ENCODE peak calls at places on chromosomes 1 and 21, in five cellular contexts. I is IMR-90, E is sigmoid colon, B is A549, V is tibial nerve. O is an unnamed sample.

GRCh38 chr1:70331962-70332361 is 22.6 kb downstream of the ANKRD13C start:
- DNase-seq in I (no peak), E (no peak), B (no peak), V (no peak), O (no peak)

GRCh38 chr1:184083016-184083415 is 31.5 kb downstream of the TSEN15 start:
- DNase-seq in I (no peak), E (no peak), B (no peak), V (no peak), O (no peak)

GRCh38 chr1:24181619-24182018 is 5.5 kb downstream of the IFNLR1 start:
- DNase-seq in I (no peak), E (no peak), B (no peak), V (no peak), O (no peak)

GRCh38 chr1:247295274-247295684 is 36.4 kb downstream of the ZNF496 start:
- DNase-seq in I (peak), E (no peak), B (no peak), V (no peak), O (no peak)

GRCh38 chr1:156594124-156594678 is 2.6 kb downstream of the NAXE start:
- DNase-seq in I (no peak), E (no peak), B (no peak), V (no peak), O (no peak)

GRCh38 chr1:211630236-211631081 is 45.0 kb downstream of the NEK2 start:
- DNase-seq in I (no peak), E (no peak), B (no peak), V (no peak), O (no peak)

GRCh38 chr1:165056914-165057313 is 299.6 kb downstream of the LMX1A start:
- DNase-seq in I (no peak), E (no peak), B (no peak), V (no peak), O (no peak)

GRCh38 chr1:179310721-179311120 is 17.1 kb downstream of the SOAT1 start:
- DNase-seq in I (peak), E (no peak), B (peak), V (no peak), O (no peak)

GRCh38 chr1:152367436-152367835 is 7.6 kb upstream of the FLG2 start:
- DNase-seq in I (no peak), E (no peak), B (no peak), V (no peak), O (no peak)

GRCh38 chr1:41666991-41667631 is 182.6 kb upstream of the EDN2 start:
- DNase-seq in I (peak), E (no peak), B (no peak), V (no peak), O (peak)

GRCh38 chr1:202010042-202011015 is at the start of gene ELF3:
- DNase-seq in I (no peak), E (no peak), B (peak), V (no peak), O (peak)

GRCh38 chr1:211683396-211684297 is 8.2 kb upstream of the NEK2 start:
- DNase-seq in I (no peak), E (no peak), B (no peak), V (no peak), O (no peak)

GRCh38 chr1:4395676-4396075 is 258.7 kb upstream of the AJAP1 start:
- DNase-seq in I (no peak), E (no peak), B (no peak), V (no peak), O (no peak)

GRCh38 chr1:117113199-117113598 is 8.3 kb downstream of the TRIM45 start:
- DNase-seq in I (no peak), E (no peak), B (no peak), V (no peak), O (no peak)

GRCh38 chr1:44713321-44713781 is 17.6 kb downstream of the RNU5D-1 start:
- DNase-seq in I (no peak), E (no peak), B (no peak), V (no peak), O (no peak)

GRCh38 chr21:18204931-18205330 is 39.7 kb upstream of the CHODL start:
- DNase-seq in I (no peak), E (no peak), B (no peak), V (no peak), O (no peak)

GRCh38 chr21:31514598-31514997 is 144.9 kb upstream of the SOD1 start:
- DNase-seq in I (no peak), E (no peak), B (no peak), V (peak), O (no peak)

GRCh38 chr1:175077356-175078030 is 9.9 kb downstream of the TNN start:
- DNase-seq in I (no peak), E (no peak), B (no peak), V (no peak), O (no peak)

GRCh38 chr1:6785318-6785712 is at the start of gene CAMTA1:
- DNase-seq in I (no peak), E (no peak), B (no peak), V (no peak), O (no peak)

GRCh38 chr1:9676815-9677393 is 25.4 kb downstream of the PIK3CD start:
- DNase-seq in I (no peak), E (no peak), B (no peak), V (no peak), O (no peak)

GRCh38 chr1:29383972-29384371 is 147.7 kb downstream of the PTPRU start:
- DNase-seq in I (peak), E (no peak), B (no peak), V (no peak), O (no peak)

GRCh38 chr1:40830419-40830943 is 31.7 kb downstream of the CITED4 start:
- DNase-seq in I (no peak), E (no peak), B (no peak), V (no peak), O (no peak)

GRCh38 chr1:31529999-31530705 is 46.2 kb upstream of the TINAGL1 start:
- DNase-seq in I (peak), E (no peak), B (no peak), V (no peak), O (no peak)

GRCh38 chr1:179779645-179780272 is 36.7 kb downstream of the FAM163A start:
- DNase-seq in I (no peak), E (no peak), B (no peak), V (no peak), O (no peak)

GRCh38 chr1:159067699-159068621 is 8.6 kb downstream of the AIM2 start:
- DNase-seq in I (no peak), E (no peak), B (no peak), V (no peak), O (no peak)

GRCh38 chr1:48048064-48048463 is 50.9 kb upstream of the TRABD2B start:
- DNase-seq in I (peak), E (no peak), B (no peak), V (no peak), O (no peak)

GRCh38 chr1:68969430-68969829 is 472.5 kb upstream of the DEPDC1 start:
- DNase-seq in I (no peak), E (no peak), B (no peak), V (no peak), O (no peak)

GRCh38 chr1:155016231-155016831 is 13.7 kb downstream of the ZBTB7B start:
- DNase-seq in I (no peak), E (peak), B (no peak), V (no peak), O (peak)

GRCh38 chr1:230407351-230407750 is 18.8 kb downstream of the PGBD5 start:
- DNase-seq in I (no peak), E (no peak), B (peak), V (no peak), O (no peak)
- TF ChIP-seq POLR2A in I (no peak), E (no peak), B (no peak), V (no peak), O (no peak)

GRCh38 chr1:227318852-227319607 is 738 bp upstream of the CDC42BPA start:
- DNase-seq in I (peak), E (peak), B (peak), V (no peak), O (peak)
- H3K27ac ChIP-seq in I (peak), E (peak), B (peak), V (peak), O (peak)

DNA sequence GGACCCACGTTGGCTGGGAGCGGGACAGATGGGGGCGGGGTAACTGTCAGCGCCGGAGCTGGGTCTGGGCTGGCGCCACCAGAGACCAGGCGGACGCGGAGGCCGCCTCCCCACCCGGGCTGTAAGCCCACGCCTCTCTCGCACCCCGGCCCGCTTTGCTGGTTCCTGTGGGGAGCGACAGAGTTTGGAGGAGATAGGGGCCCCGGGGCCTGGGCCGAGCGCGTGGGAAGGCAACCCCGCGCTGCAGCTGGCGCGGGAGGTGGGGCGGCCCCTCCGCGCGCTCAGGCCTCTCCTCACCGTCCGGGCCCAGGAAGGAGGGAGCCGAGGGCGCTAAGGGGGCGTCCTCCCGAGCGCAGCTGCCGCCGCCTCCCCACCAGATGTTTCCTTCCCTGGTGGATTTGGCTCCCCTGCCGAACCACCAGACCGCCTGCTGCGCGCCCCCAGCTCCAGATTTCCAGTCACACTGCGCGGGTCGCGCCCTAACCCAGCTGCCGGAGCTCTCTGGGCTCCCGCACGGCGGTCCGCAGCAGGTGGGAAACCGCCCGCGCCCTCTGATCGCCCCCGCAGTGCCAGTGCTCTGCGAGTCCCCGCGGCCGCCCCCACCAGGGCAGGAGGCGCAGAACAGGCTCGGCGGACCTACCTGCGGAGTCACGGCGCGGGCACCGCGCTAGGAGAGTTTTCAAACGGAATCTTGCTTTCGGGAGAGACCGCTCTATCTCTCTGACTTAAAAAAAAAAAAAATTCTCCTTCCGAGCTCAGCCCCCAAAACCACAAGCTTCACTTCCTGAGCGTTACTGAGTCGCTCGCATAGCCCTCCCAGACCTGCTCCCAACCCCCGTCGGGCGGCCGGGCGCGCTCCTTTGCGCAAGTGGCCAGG is 1.1 kb downstream of the GFI1 start:
- DNase-seq in I (no peak), E (no peak), B (peak), V (no peak), O (peak)
- TF ChIP-seq CTCF in I (no peak), E (no peak), B (no peak), V (no peak), O (peak)

DNA sequence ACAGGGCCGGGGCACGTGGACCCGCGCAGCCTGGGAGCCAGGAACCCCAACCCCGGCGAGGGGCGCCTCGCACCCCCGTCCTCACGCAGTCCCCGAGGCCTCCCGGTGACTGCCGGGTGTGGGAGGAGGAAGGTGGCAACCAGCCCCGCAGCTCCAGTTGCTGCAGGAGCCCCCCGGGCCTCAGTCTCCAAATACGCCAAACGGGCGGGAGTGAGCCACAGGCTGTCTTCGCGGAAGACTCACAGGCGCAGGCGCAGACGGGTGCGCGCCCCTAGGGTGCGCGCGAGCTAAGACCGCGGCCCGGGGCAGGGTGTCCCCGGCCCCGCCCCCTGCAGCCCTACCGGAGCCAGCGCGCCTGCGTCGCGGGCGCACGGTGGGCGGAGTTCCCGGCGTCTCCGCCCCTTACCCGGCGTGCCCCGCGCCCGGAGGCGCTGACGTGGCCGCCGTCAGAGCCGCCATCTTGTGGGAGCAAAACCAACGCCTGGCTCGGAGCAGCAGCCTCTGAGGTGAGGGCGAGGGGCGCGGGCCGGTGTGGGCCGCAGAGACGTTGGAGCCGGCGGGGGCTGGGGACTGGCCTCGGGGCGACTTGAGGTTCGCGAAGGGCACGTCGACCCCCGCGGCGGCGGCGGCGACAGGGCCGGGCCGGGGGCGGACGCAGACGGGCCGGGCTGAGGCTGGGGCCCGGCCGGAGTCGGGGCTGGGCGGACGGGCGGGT is at the start of gene ARF1:
- DNase-seq in I (peak), E (peak), B (peak), V (peak), O (peak)
- TF ChIP-seq POLR2A in I (peak), E (peak), B (peak), V (peak), O (peak)

DNA sequence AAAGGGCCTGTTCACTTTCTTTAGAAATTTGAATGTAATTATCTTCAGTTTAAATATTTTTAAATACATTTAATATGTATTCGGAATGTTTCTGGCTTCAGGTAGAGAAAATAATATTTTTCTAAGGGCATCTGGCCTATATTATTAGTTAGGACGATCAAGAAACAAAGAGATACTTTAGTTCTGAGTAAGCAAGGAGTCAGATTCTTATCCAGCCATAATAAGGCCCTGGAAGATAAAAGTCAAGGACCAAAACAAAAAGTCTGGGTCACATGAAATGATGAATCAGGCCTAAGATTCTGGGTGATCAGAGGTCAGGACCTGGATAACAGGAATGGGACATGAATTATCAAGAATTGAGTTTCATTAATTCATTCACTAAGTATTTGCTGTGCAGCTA is 6.3 kb downstream of the PHC2 start:
- DNase-seq in I (peak), E (no peak), B (no peak), V (no peak), O (no peak)
- H3K27ac ChIP-seq in I (no peak), E (peak), B (no peak), V (no peak), O (no peak)

DNA sequence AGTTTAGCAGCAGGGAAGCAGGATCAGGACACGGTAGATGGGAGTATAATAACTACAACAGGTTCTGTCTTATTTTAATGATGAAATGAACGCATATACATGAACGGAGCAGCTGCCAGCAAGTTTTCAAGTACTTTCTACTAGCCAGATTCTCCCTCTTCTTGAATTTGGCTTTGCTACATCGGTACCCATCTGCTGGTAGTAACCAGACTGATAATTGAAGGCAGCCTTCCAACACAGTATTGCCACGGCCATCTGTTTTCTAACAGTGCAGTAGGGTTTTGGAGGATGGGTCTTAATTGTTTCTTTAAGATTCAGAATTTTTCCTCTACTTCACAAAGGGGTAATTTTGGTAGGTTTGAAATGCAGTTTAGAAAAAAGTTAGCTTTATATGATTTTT is 33.4 kb downstream of the CENPF start:
- DNase-seq in I (no peak), E (no peak), B (no peak), V (no peak), O (no peak)
- TF ChIP-seq CTCF in I (no peak), E (no peak), B (no peak), V (no peak), O (no peak)

DNA sequence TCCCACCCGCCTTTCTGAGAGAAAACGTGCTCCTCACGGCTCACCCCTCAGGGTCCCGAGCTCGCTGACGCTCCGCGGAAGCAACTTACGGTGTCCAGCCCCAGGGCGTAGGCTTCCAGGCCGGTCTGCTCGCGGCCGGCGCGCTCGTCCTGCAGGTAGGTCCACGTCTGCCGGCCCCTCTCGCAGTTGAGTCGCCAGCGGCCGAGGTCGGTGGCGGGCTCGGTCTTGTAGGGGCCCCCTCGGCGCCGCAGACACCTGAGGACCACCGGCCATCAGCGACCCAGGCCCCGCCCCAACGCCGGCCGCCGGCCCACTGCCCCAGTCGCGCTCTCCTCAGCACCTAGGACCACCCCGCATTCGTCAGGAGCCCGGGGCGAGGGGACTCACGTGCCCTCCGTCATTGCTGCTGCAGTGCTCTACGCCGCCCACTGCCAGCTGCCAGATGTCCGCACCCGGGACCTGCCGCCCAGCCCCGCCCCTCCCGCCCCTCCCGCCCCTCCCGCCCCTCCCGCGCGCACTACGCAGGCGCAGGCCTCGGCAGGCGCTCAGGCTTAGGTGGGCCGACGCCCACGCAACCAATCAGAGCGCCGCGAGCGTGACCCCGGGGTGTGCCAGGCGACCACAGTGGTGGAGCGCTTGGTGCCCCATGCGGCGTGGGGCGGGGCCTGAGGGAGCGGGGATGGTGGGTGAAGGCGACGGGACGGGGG is at the start of gene LSS:
- DNase-seq in I (peak), E (peak), B (peak), V (peak), O (peak)
- TF ChIP-seq POLR2A in I (peak), E (peak), B (peak), V (peak), O (peak)

GRCh38 chr1:229227298-229227919 is 43.5 kb upstream of the RAB4A start:
- DNase-seq in I (peak), E (peak), B (peak), V (peak), O (peak)
- H3K27ac ChIP-seq in I (no peak), E (no peak), B (peak), V (no peak), O (no peak)

GRCh38 chr21:42669069-42669468 is 15.6 kb downstream of the PDE9A start:
- DNase-seq in I (no peak), E (peak), B (no peak), V (no peak), O (no peak)
- TF ChIP-seq CTCF in I (no peak), E (no peak), B (no peak), V (no peak), O (no peak)